ENCODE peak calls at places on chromosomes 5 and 9, in six cellular contexts. T is cardiac fibroblast, O is mucosa of descending colon, D is HCT116, P is heart left ventricle, I is choroid plexus epithelial cell. Z is an unnamed sample.

GRCh38 chr9:97866848-97867247 is 13.8 kb downstream of the FOXE1 start:
- DNase-seq in P (no peak), D (no peak), T (no peak), O (no peak), I (no peak), Z (no peak)

GRCh38 chr5:139301766-139302499 is 8.4 kb downstream of the MATR3 start:
- DNase-seq in P (no peak), I (peak; percentile 8), T (no peak), D (no peak), O (no peak), Z (no peak)

GRCh38 chr9:23361096-23361495 is 464.9 kb downstream of the ELAVL2 start:
- DNase-seq in T (no peak), O (no peak), P (no peak), I (no peak), D (no peak), Z (no peak)

GRCh38 chr5:134492568-134492967 is 32.9 kb upstream of the JADE2 start:
- DNase-seq in I (no peak), T (no peak), D (no peak), P (no peak), O (no peak), Z (no peak)

GRCh38 chr5:150298701-150299451 is 3.8 kb downstream of the ARSI start:
- DNase-seq in P (no peak), D (no peak), T (peak; percentile 88), I (peak; percentile 85), O (no peak), Z (no peak)

GRCh38 chr5:52657231-52657645 is 130.5 kb upstream of the ITGA1 start:
- DNase-seq in T (peak; percentile 69), D (peak; percentile 42), I (peak; percentile 74), O (no peak), P (no peak), Z (peak; percentile 17)

GRCh38 chr5:3896098-3896497 is 300.5 kb downstream of the IRX1 start:
- DNase-seq in I (no peak), O (no peak), T (no peak), P (no peak), D (no peak), Z (no peak)

GRCh38 chr9:2271426-2271825 is 256.3 kb downstream of the SMARCA2 start:
- DNase-seq in D (peak; percentile 18), I (peak; percentile 39), O (no peak), P (no peak), T (peak; percentile 44), Z (no peak)

GRCh38 chr5:137039939-137040515 is 459.1 kb downstream of the SPOCK1 start:
- DNase-seq in O (no peak), I (no peak), D (no peak), T (no peak), P (no peak), Z (no peak)

GRCh38 chr5:52997424-52997823 is 8.3 kb downstream of the ITGA2 start:
- DNase-seq in D (no peak), T (peak; percentile 18), P (no peak), O (no peak), I (peak; percentile 27), Z (peak; percentile 29)

GRCh38 chr5:1536298-1537165 is 12.8 kb upstream of the LPCAT1 start:
- DNase-seq in I (peak; percentile 55), P (no peak), O (peak; percentile 29), D (no peak), T (no peak), Z (no peak)

GRCh38 chr9:79652598-79652997 is 80.8 kb downstream of the TLE4 start:
- DNase-seq in T (no peak), D (no peak), O (no peak), I (no peak), P (no peak), Z (no peak)

GRCh38 chr5:41650131-41650530 is 139.7 kb upstream of the PLCXD3 start:
- DNase-seq in I (no peak), O (no peak), T (no peak), D (no peak), P (peak; percentile 32), Z (no peak)

GRCh38 chr5:112491257-112491656 is 72.2 kb upstream of the EPB41L4A start:
- DNase-seq in I (peak; percentile 3), T (no peak), D (peak; percentile 29), O (no peak), P (no peak), Z (no peak)

GRCh38 chr5:178839319-178839704 is 20.4 kb upstream of the ZNF354B start:
- DNase-seq in D (peak; percentile 16), I (peak; percentile 35), P (peak; percentile 70), T (peak; percentile 4), O (peak; percentile 48), Z (peak; percentile 66)

GRCh38 chr5:8386889-8387288 is 517.9 kb downstream of the MTRR start:
- DNase-seq in T (no peak), O (no peak), I (no peak), D (no peak), P (no peak), Z (no peak)

GRCh38 chr5:39225405-39226099 is 6.2 kb upstream of the FYB1 start:
- DNase-seq in T (no peak), O (no peak), D (no peak), P (no peak), I (no peak), Z (no peak)

GRCh38 chr9:100352201-100352726 is 478 bp downstream of the TEX10 start:
- DNase-seq in I (peak; percentile 13), T (peak; percentile 15), P (peak; percentile 48), O (no peak), D (no peak), Z (peak; percentile 59)

GRCh38 chr5:71752441-71753190 is 33.5 kb downstream of the CARTPT start:
- DNase-seq in D (no peak), P (no peak), T (no peak), I (no peak), O (no peak), Z (no peak)

GRCh38 chr5:142009886-142010285 is 2.9 kb downstream of the GNPDA1 start:
- DNase-seq in T (no peak), I (no peak), P (no peak), D (no peak), O (no peak), Z (no peak)

GRCh38 chr9:132268725-132269352 is 85.9 kb downstream of the SETX start:
- DNase-seq in T (peak; percentile 73), O (peak; percentile 69), P (peak; percentile 55), I (peak; percentile 80), D (peak; percentile 43), Z (peak; percentile 67)

GRCh38 chr9:109315889-109316640 is 4.8 kb downstream of the EPB41L4B start:
- DNase-seq in O (peak; percentile 81), I (no peak), D (peak; percentile 92), T (peak; percentile 65), P (peak; percentile 87), Z (no peak)

GRCh38 chr5:164553851-164554250 is 1048.4 kb downstream of the MAT2B start:
- DNase-seq in I (no peak), T (no peak), O (no peak), P (no peak), D (no peak), Z (no peak)

GRCh38 chr5:74372051-74372450 is 268.5 kb downstream of the ENC1 start:
- DNase-seq in T (no peak), D (no peak), O (no peak), P (no peak), I (no peak), Z (no peak)

GRCh38 chr9:96048954-96049831 is 173.7 kb downstream of the ERCC6L2 start:
- DNase-seq in P (peak; percentile 42), T (no peak), O (no peak), I (no peak), D (no peak), Z (no peak)
- H3K4me3 ChIP-seq in P (peak overlapping the region; percentile 29), T (no peak overlapping the region), O (no peak overlapping the region), I (no peak overlapping the region), D (no peak overlapping the region), Z (no peak overlapping the region)

DNA sequence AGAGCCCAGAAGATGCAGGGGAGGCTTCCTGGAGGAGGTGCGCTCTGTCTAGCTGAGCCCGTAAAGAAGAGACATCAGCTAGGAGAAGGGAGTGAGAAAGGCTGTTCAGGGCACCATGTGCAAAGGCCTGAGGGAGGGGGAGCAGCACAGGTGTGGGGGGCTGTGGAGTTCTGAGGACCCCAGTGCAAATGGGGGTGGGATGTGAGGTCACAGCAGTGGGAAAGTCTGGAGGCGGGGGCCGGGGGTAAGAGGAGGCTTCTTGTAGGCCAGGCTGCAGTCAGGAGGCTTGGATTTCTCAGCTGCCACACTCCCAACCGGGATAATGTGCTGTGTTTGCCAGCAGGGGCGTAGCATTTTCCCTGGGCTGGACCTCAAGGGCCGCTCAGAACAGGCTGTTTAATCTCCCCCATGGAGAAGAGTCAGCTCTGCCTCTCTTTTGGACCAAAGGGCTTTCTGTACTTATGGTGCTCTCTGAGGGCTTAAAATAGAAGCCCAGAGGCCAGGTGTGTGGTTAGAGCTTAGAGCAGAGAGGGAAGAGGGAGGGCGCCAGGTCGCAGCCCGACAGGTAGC is 5.7 kb downstream of the NEURL1B start:
- DNase-seq in I (peak; percentile 56), D (no peak), P (no peak), O (peak; percentile 64), T (peak; percentile 41), Z (no peak)
- TF ChIP-seq CTCF in I (peak; percentile 64), D (no peak), P (peak; percentile 12), O (peak; percentile 47), T (peak; percentile 24), Z (peak; percentile 19)

DNA sequence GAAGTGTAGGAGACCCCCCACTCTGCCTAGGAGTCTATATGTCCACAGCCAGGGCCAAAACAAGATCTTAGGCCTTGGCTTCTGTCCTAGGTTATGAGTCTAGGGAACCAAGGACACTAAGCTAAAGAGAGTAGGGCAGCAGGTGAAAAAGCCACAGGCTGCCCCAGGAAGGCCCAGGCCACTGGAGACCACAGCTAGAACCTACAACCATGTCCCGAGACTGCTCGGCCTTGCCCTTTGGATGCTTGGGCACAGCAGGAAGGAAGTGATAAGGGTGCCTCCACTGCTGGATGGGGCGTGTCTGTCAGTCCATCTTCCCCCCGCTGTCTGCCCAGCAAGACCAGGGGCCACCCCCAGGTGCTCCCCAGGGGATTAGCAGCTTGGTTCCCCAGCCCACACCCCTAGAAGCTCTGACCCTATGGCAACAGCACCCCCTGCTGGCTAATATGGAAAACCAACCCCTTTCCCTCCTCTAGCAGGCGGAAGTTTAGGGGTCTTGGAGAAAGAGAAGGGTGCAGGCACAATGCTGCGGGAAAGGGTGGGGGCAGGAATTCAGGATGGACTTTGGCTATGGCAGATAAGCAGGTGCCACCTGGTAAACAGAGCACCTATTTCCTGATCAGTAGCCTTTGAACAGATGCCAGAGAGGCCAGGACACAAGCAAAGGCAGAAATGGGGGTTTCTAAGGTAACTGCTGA is 10.5 kb upstream of the IRF1 start:
- DNase-seq in T (peak; percentile 70), P (peak; percentile 69), I (peak; percentile 75), D (no peak), O (peak; percentile 83), Z (peak; percentile 70)
- H3K4me3 ChIP-seq in T (no peak overlapping the region), P (no peak overlapping the region), I (no peak overlapping the region), D (no peak overlapping the region), O (no peak overlapping the region), Z (no peak overlapping the region)

DNA sequence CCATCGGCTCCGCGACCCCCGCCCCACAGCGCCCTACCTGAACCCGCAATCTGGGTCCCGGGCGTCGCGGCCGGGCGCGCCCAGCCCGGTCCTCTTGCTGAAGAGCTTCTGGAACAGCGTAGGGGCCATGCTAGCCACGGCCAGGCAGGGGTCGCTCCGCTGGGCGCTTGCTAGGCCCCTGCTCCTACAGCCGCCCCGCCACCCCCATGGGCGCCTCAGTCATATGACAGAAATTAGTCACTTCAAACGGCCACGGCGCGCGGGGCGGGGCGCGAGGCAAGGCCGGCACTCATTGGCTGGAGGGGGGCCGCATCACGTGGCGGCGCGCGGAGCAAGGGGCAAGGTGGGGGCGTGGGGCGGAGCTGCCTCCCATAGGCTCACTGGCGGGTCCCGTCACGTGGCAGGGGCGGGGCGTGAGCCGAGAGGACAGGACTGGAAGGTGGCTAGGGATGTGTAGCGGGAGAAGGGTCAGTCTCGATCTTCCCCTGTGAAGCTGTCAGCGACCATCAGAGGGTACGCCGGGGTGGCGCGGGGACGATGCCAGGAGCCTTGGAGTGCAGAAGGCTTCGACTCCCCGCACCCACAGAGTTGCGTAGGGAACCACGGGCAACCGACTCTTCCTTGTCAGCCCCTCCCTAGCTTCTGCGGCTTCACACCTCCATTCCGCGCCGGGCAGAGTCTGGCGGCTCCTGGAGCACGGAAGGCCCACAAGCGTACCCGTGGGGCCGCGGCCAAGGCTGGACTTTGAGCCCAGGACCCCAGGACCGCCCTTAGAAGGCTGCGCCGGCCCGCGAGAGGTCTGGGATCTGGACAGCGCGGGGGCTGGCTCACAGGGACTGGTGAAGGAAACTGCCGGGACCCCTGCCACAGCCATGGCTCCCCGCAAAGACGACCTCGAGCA is at the start of gene FNIP1:
- DNase-seq in I (peak; percentile 98), T (peak; percentile 98), O (peak; percentile 100), D (peak; percentile 85), P (peak; percentile 100), Z (peak; percentile 100)
- TF ChIP-seq CTCF in I (no peak), T (no peak), O (no peak), D (no peak), P (no peak), Z (no peak)

Z was measured in Caco-2.